ENCODE peak calls at places on chromosome 16, in seven cellular contexts. D is GM12864, X is right atrium auricular region, W is OCI-LY7, S is pancreas, O is lower leg skin, A is dorsolateral prefrontal cortex. M is an unnamed sample.

GRCh38 chr16:87524407-87524806 is 31.6 kb upstream of the ZCCHC14 start:
- DNase-seq in W (no peak), S (no peak), O (no peak), A (no peak), X (no peak), D (no peak), M (no peak)

GRCh38 chr16:54655171-54655590 is 275.5 kb upstream of the IRX5 start:
- DNase-seq in W (no peak), O (no peak), D (no peak), X (peak), A (no peak), S (peak), M (no peak)

GRCh38 chr16:68451656-68452055 is 3.3 kb upstream of the SMPD3 start:
- DNase-seq in D (no peak), X (no peak), O (peak), A (no peak), W (no peak), S (no peak), M (no peak)

GRCh38 chr16:62036101-62036806 is at the start of gene CDH8:
- DNase-seq in W (no peak), D (no peak), A (peak), X (no peak), O (peak), S (no peak), M (no peak)

GRCh38 chr16:75541236-75541635 is 5.3 kb upstream of the CHST5 start:
- DNase-seq in S (no peak), W (no peak), D (no peak), X (no peak), O (no peak), A (no peak), M (no peak)

GRCh38 chr16:30430428-30430970 is 669 bp upstream of the DCTPP1 start:
- DNase-seq in S (no peak), W (no peak), O (no peak), X (no peak), D (no peak), A (no peak), M (no peak)

GRCh38 chr16:24523569-24523968 is 15.8 kb upstream of the RBBP6 start:
- DNase-seq in A (no peak), S (no peak), X (no peak), D (no peak), W (no peak), O (peak), M (no peak)

GRCh38 chr16:88936008-88936912 is 40.7 kb downstream of the CBFA2T3 start:
- DNase-seq in O (no peak), X (peak), W (peak), D (no peak), S (no peak), A (no peak), M (peak)

GRCh38 chr16:53429221-53429943 is 4.9 kb upstream of the RBL2 start:
- DNase-seq in O (no peak), A (no peak), X (no peak), D (no peak), W (no peak), S (peak), M (peak)

GRCh38 chr16:84386044-84386443 is 17.7 kb downstream of the ATP2C2 start:
- DNase-seq in D (no peak), X (no peak), A (no peak), S (no peak), W (no peak), O (no peak), M (no peak)

GRCh38 chr16:12971216-12971615 is 69.8 kb downstream of the SHISA9 start:
- DNase-seq in X (no peak), O (no peak), S (no peak), D (no peak), A (peak), W (no peak), M (no peak)

GRCh38 chr16:30621765-30622164 is 11.6 kb upstream of the ZNF689 start:
- DNase-seq in A (no peak), W (no peak), O (no peak), S (no peak), D (no peak), X (no peak), M (no peak)

GRCh38 chr16:9489823-9490467 is 398.5 kb downstream of the HAPSTR1 start:
- DNase-seq in X (peak), A (no peak), S (peak), W (no peak), D (no peak), O (no peak), M (peak)

GRCh38 chr16:88087517-88087877 is 136.3 kb downstream of the BANP start:
- DNase-seq in X (no peak), S (no peak), A (no peak), W (no peak), O (no peak), D (no peak), M (no peak)

GRCh38 chr16:1260101-1260670 is 4.3 kb downstream of the TPSD1 start:
- DNase-seq in X (no peak), S (no peak), A (no peak), O (no peak), W (no peak), D (no peak), M (no peak)

GRCh38 chr16:50585331-50585776 is 37.2 kb downstream of the NKD1 start:
- DNase-seq in A (no peak), D (no peak), W (no peak), X (peak), S (no peak), O (peak), M (no peak)

GRCh38 chr16:23836404-23837291 is 865 bp downstream of the PRKCB start:
- DNase-seq in D (no peak), W (peak), S (no peak), A (peak), O (no peak), X (no peak), M (no peak)

GRCh38 chr16:14475370-14476139 is 154.5 kb downstream of the PARN start:
- DNase-seq in D (no peak), A (no peak), S (peak), X (no peak), W (no peak), O (no peak), M (peak)

GRCh38 chr16:67647111-67647651 is 2.2 kb downstream of the CARMIL2 start:
- DNase-seq in D (no peak), O (no peak), A (no peak), X (no peak), W (no peak), S (no peak), M (no peak)

GRCh38 chr16:3857189-3858013 is 23.1 kb downstream of the CREBBP start:
- DNase-seq in A (no peak), S (no peak), X (peak), O (no peak), W (no peak), D (peak), M (no peak)

GRCh38 chr16:23384878-23385277 is 68.1 kb downstream of the COG7 start:
- DNase-seq in X (no peak), S (no peak), O (no peak), D (no peak), W (no peak), A (no peak), M (no peak)

GRCh38 chr16:89012622-89012995 is 35.6 kb upstream of the CBFA2T3 start:
- DNase-seq in O (no peak), A (no peak), S (no peak), W (no peak), X (no peak), D (no peak), M (no peak)

GRCh38 chr16:75764154-75764768 is 38.0 kb upstream of the CPHXL start:
- DNase-seq in A (no peak), X (no peak), S (peak), O (no peak), W (peak), D (peak), M (peak)

GRCh38 chr16:13012591-13012990 is 111.2 kb downstream of the SHISA9 start:
- DNase-seq in S (no peak), D (no peak), W (no peak), O (no peak), A (no peak), X (no peak), M (no peak)

GRCh38 chr16:61165797-61166196 is 870.4 kb downstream of the CDH8 start:
- DNase-seq in D (no peak), S (no peak), X (no peak), A (no peak), W (no peak), O (no peak), M (no peak)

GRCh38 chr16:27363797-27364196 is 38.2 kb upstream of the IL21R start:
- DNase-seq in X (no peak), O (peak), S (peak), A (no peak), W (no peak), D (no peak), M (peak)

GRCh38 chr16:10153993-10154788 is 28.0 kb downstream of the GRIN2A start:
- DNase-seq in W (no peak), S (no peak), O (no peak), A (no peak), X (no peak), D (no peak), M (no peak)

GRCh38 chr16:72819345-72819744 is 228.6 kb downstream of the ZFHX3 start:
- DNase-seq in W (no peak), X (no peak), D (no peak), O (no peak), S (no peak), A (no peak), M (no peak)

GRCh38 chr16:30068750-30069574 is 3.4 kb downstream of the ALDOA start:
- DNase-seq in X (no peak), O (no peak), S (peak), A (no peak), D (no peak), W (peak), M (peak)

GRCh38 chr16:58638148-58639036 is 8.8 kb upstream of the CNOT1 start:
- DNase-seq in W (no peak), X (no peak), S (peak), A (no peak), D (no peak), O (peak), M (peak)

GRCh38 chr16:80610489-80611156 is 69.8 kb downstream of the DYNLRB2 start:
- DNase-seq in D (no peak), W (no peak), O (peak), X (no peak), A (no peak), S (no peak), M (no peak)

GRCh38 chr16:77842468-77842867 is 54.1 kb downstream of the VAT1L start:
- DNase-seq in S (no peak), W (no peak), O (no peak), D (no peak), A (no peak), X (no peak), M (no peak)

GRCh38 chr16:61616088-61616487 is 420.1 kb downstream of the CDH8 start:
- DNase-seq in A (no peak), D (no peak), W (no peak), S (no peak), X (no peak), O (no peak), M (no peak)

GRCh38 chr16:35425270-35425669 is 1965.9 kb downstream of the TP53TG3F start:
- DNase-seq in O (no peak), X (no peak), W (no peak), S (no peak), D (no peak), A (no peak), M (no peak)

GRCh38 chr16:24138024-24138423 is 118.1 kb upstream of the CACNG3 start:
- DNase-seq in S (no peak), A (no peak), X (no peak), D (no peak), W (no peak), O (no peak), M (no peak)

GRCh38 chr16:1060416-1061340 is 11.9 kb upstream of the SSTR5 start:
- DNase-seq in S (no peak), X (no peak), A (no peak), O (no peak), D (no peak), W (no peak), M (no peak)

GRCh38 chr16:50002190-50002589 is 22.8 kb upstream of the CNEP1R1 start:
- DNase-seq in X (no peak), O (no peak), W (no peak), S (no peak), A (no peak), D (no peak), M (no peak)

GRCh38 chr16:81633147-81633619 is 145.9 kb upstream of the PLCG2 start:
- DNase-seq in D (no peak), O (no peak), S (no peak), X (no peak), A (no peak), W (no peak), M (peak)
- TF ChIP-seq CTCF in D (peak), O (no peak), S (no peak), X (no peak), A (no peak), W (no peak), M (peak)

DNA sequence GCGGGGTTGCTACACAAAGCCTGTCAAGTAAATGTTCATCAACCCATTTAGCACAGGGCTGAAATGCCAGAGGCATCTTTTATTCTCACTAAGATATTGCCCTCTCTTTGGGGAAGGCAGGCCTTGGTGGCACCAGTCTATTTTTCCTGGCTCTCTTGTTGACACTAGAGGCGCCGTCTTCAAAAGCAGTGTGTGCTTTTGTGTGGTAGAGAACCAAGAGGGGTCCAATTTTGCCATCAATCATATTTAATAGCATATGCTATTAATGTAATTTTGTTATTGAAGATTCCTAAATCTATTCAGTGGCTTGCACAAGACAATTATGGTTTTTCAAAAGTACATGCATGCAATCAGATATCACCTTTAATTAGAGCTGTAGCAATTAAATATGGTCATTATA is 514.5 kb upstream of the SALL1 start:
- DNase-seq in S (no peak), O (no peak), A (no peak), X (no peak), D (no peak), W (no peak), M (no peak)
- TF ChIP-seq CTCF in S (no peak), O (no peak), A (no peak), X (no peak), D (no peak), W (no peak), M (no peak)

GRCh38 chr16:55656695-55657092 is 906 bp downstream of the SLC6A2 start:
- DNase-seq in X (no peak), O (peak), A (no peak), W (no peak), S (no peak), D (no peak), M (no peak)

GRCh38 chr16:55653106-55653505 is 2.7 kb upstream of the SLC6A2 start:
- DNase-seq in S (no peak), O (no peak), D (no peak), A (no peak), W (no peak), X (no peak), M (no peak)

GRCh38 chr16:55657616-55658015 is 1.8 kb downstream of the SLC6A2 start:
- DNase-seq in W (no peak), A (no peak), X (no peak), S (no peak), D (no peak), O (peak), M (no peak)

GRCh38 chr16:55655709-55656694 is at the start of gene SLC6A2:
- DNase-seq in S (no peak), W (no peak), O (peak), D (no peak), A (no peak), X (no peak), M (no peak)

DNA sequence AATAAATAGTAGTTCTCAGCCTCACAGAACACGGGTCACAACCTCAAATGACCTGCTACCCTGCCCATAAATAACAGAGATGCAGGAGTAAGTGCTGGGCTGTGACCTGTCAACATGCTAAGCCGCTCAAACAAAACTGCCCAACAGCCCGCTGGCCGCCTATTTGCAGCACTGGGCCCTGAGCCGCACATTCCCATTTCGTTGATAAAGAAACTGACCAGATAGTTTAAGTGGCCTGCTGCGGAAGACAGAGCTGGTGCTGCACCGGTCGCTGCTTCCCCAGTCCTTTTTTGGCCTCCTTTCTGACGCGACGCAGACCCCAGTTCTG is 443 bp upstream of the SLC6A2 start:
- DNase-seq in S (no peak), W (no peak), A (no peak), O (no peak), X (no peak), D (no peak), M (no peak)
- TF ChIP-seq CTCF in S (no peak), W (no peak), A (no peak), O (no peak), X (no peak), D (no peak), M (no peak)

GRCh38 chr16:56589141-56590039 is at the start of gene MT3:
- DNase-seq in S (no peak), D (no peak), W (no peak), O (peak), X (no peak), A (peak), M (no peak)
- TF ChIP-seq CTCF in S (no peak), D (no peak), W (no peak), O (no peak), X (no peak), A (peak), M (no peak)

DNA sequence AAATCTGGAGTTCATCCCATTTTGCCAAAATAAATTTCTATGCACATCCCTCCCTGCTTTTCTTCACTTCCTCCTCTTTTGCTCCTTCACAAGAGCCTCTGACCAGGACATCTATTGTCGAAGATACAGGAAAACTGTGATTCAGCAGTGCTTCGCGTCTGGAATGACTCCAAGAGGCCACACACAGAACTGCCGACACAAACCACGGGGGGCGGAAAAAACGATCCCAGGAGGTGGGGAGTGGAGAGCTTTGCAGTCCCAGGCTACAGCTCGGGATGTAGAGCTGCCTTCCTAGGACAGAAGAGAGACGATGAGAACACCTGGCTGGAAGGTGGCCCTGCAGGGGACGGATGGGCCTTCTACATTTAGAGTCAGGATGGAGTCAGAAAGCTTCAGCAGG is 102.8 kb downstream of the XYLT1 start:
- DNase-seq in A (no peak), S (no peak), W (peak), X (no peak), D (no peak), O (no peak), M (no peak)
- TF ChIP-seq CTCF in A (no peak), S (no peak), W (no peak), X (no peak), D (no peak), O (no peak), M (no peak)

GRCh38 chr16:85453179-85453678 is 159.9 kb upstream of the GSE1 start:
- DNase-seq in W (no peak), D (no peak), O (no peak), A (no peak), X (no peak), S (no peak), M (no peak)

GRCh38 chr16:85454171-85454883 is 158.8 kb upstream of the GSE1 start:
- DNase-seq in A (no peak), W (no peak), D (no peak), S (no peak), X (no peak), O (no peak), M (no peak)

GRCh38 chr16:85451646-85452363 is 161.3 kb upstream of the GSE1 start:
- DNase-seq in O (no peak), D (no peak), S (no peak), W (no peak), X (no peak), A (no peak), M (no peak)

GRCh38 chr16:85453701-85454100 is 159.4 kb upstream of the GSE1 start:
- DNase-seq in O (no peak), A (no peak), X (no peak), S (no peak), W (no peak), D (no peak), M (no peak)

DNA sequence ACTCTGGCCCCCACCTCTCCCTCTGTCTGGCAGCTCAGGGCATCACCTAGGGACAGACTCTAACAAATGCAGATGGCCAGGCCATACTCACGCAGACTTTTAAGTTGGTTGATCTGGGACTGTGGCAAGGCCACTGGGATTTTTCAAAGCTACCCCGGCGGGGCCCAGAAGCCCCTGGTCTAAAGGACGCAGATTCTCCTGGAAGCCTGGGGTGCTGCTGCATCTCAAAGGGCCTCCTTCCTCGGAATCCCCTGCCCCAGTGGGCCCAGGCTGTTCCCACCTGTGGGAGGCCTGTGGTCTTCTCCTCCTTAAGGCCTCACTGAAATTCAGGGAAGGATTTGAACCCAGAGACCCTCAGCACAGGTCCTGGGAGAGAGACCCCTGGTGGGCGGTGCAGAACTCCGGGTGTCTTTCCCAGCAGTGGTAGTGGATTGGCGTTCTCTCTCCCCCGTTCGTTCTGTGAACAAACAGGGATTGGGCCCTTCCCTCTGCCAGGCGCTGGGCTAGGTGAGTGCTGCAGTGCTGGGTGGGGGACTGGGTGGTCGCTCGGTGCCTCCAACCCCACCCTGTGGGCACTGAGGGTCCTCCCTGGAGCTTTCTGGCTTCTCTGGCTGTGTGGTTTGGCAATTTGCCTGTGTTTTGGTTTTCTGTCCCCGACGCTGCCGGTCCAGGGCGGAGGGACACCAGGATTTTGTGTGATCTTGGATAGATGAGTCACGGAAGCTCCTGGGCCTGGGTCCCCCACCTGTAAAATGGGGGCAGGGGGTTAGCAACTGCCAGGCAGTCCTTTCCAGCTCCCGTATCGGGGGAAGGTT is 160.6 kb upstream of the GSE1 start:
- DNase-seq in X (no peak), D (no peak), A (no peak), S (no peak), W (no peak), O (no peak), M (no peak)
- TF ChIP-seq CTCF in X (no peak), D (no peak), A (no peak), S (no peak), W (peak), O (no peak), M (no peak)

GRCh38 chr16:11700264-11701029 is 32.2 kb downstream of the SNN start:
- DNase-seq in O (peak), S (no peak), W (no peak), X (peak), A (no peak), D (no peak), M (no peak)
- TF ChIP-seq CTCF in O (no peak), S (no peak), W (no peak), X (no peak), A (no peak), D (no peak), M (no peak)